ENCODE peak calls at places on chromosomes 16 and 17, in seven cellular contexts. K is transverse colon, J is GM23338, T is SK-N-SH, E is breast epithelium, S is H1, Z is stomach. R is an unnamed sample.

GRCh38 chr17:29197516-29198272 is 17.5 kb upstream of the MYO18A start:
- DNase-seq in J (no peak), S (no peak), K (no peak), E (no peak), Z (no peak), T (no peak), R (no peak)

GRCh38 chr17:6035801-6036394 is 34.3 kb upstream of the WSCD1 start:
- DNase-seq in T (no peak), E (no peak), K (no peak), J (no peak), Z (no peak), S (no peak), R (no peak)

GRCh38 chr17:30323895-30324319 is 9.9 kb downstream of the TMIGD1 start:
- DNase-seq in S (no peak), J (no peak), E (no peak), T (no peak), K (peak), Z (peak), R (no peak)

GRCh38 chr17:40327244-40327666 is 18.3 kb downstream of the RARA start:
- DNase-seq in Z (no peak), T (no peak), E (no peak), J (no peak), S (no peak), K (no peak), R (no peak)

GRCh38 chr17:47694018-47694817 is at the start of gene TBKBP1:
- DNase-seq in K (peak), T (peak), S (peak), J (peak), E (no peak), Z (no peak), R (no peak)

GRCh38 chr17:18992454-18993130 is 12.0 kb downstream of the FAM83G start:
- DNase-seq in Z (no peak), K (peak), E (no peak), T (no peak), S (no peak), J (no peak), R (no peak)

GRCh38 chr17:3692346-3692745 is 3.6 kb downstream of the P2RX5 start:
- DNase-seq in K (no peak), S (peak), T (no peak), E (no peak), J (peak), Z (no peak), R (no peak)

GRCh38 chr16:86681440-86681838 is 103.1 kb downstream of the FOXL1 start:
- DNase-seq in S (no peak), T (no peak), J (no peak), E (peak), Z (no peak), K (no peak), R (no peak)

GRCh38 chr17:17982796-17983195 is 10.1 kb downstream of the DRC3 start:
- DNase-seq in E (no peak), J (no peak), T (no peak), S (no peak), Z (peak), K (no peak), R (no peak)

GRCh38 chr16:29974291-29975133 is 844 bp downstream of the TAOK2 start:
- DNase-seq in T (peak), Z (no peak), S (no peak), J (peak), K (peak), E (no peak), R (no peak)

GRCh38 chr16:31354394-31355291 is at the start of gene ITGAX:
- DNase-seq in Z (peak), K (peak), J (no peak), E (no peak), T (peak), S (no peak), R (no peak)

GRCh38 chr17:13885953-13886889 is 183.1 kb upstream of the COX10 start:
- DNase-seq in Z (no peak), E (no peak), K (no peak), J (no peak), S (no peak), T (no peak), R (no peak)

GRCh38 chr17:17808706-17809432 is 27.9 kb downstream of the SREBF1 start:
- DNase-seq in K (no peak), J (no peak), S (no peak), T (no peak), Z (no peak), E (no peak), R (no peak)

GRCh38 chr17:74712756-74713155 is at the start of gene CD300LF:
- DNase-seq in E (no peak), S (no peak), Z (no peak), J (no peak), T (no peak), K (peak), R (no peak)
- TF ChIP-seq POLR2AphosphoS5 in E (no peak), S (no peak), Z (no peak), J (no peak), T (no peak), K (no peak), R (no peak)

GRCh38 chr17:43848601-43849000 is 1.6 kb downstream of the CD300LG start:
- DNase-seq in T (no peak), S (no peak), J (no peak), E (no peak), K (no peak), Z (no peak), R (no peak)

GRCh38 chr17:43844241-43844640 is 2.7 kb upstream of the CD300LG start:
- DNase-seq in S (no peak), E (no peak), K (no peak), Z (no peak), J (no peak), T (no peak), R (no peak)

GRCh38 chr17:43846963-43847369 is at the start of gene CD300LG:
- DNase-seq in T (peak), J (peak), E (no peak), K (no peak), S (peak), Z (no peak), R (no peak)

GRCh38 chr17:43845772-43846171 is 1.2 kb upstream of the CD300LG start:
- DNase-seq in T (no peak), J (no peak), S (no peak), E (no peak), Z (no peak), K (no peak), R (no peak)

GRCh38 chr17:43846221-43846712 is 709 bp upstream of the CD300LG start:
- DNase-seq in T (peak), K (peak), E (peak), J (peak), S (peak), Z (peak), R (no peak)
- TF ChIP-seq POLR2AphosphoS5 in T (no peak), K (no peak), E (no peak), J (no peak), S (no peak), Z (peak), R (no peak)

DNA sequence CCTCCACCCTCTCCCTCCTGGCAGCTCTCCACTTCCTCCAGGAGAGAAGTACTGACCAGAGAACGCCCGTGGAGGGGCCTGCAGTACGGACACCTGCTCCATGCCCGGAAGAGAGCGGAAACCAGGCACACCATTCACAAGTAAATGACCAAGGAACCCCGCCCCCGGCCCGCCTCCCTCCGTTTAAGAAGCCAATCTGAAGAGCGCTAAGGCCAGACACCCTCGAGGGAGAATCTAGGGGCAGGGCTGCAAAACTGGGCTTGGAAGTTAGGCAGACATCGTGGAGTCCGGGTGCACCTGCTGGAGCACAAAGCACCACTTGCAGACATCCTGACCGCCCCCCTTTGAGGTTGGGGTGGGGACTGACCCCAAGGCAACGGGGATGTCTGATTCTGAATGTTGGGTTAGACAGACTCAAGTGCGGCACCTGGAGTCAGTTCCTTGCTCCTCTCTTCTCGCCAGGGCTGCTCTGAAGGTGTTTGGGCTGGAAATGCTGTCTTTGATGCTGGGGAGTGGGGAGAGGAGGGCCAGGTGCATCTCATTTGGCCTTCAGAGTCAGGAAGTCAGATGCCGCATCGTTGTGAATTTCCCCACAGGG is 964 bp upstream of the FAAP100 start:
- DNase-seq in K (peak), J (peak), T (peak), S (peak), E (peak), Z (peak), R (no peak)
- TF ChIP-seq POLR2AphosphoS5 in K (no peak), J (peak), T (peak), S (no peak), E (no peak), Z (no peak), R (no peak)

DNA sequence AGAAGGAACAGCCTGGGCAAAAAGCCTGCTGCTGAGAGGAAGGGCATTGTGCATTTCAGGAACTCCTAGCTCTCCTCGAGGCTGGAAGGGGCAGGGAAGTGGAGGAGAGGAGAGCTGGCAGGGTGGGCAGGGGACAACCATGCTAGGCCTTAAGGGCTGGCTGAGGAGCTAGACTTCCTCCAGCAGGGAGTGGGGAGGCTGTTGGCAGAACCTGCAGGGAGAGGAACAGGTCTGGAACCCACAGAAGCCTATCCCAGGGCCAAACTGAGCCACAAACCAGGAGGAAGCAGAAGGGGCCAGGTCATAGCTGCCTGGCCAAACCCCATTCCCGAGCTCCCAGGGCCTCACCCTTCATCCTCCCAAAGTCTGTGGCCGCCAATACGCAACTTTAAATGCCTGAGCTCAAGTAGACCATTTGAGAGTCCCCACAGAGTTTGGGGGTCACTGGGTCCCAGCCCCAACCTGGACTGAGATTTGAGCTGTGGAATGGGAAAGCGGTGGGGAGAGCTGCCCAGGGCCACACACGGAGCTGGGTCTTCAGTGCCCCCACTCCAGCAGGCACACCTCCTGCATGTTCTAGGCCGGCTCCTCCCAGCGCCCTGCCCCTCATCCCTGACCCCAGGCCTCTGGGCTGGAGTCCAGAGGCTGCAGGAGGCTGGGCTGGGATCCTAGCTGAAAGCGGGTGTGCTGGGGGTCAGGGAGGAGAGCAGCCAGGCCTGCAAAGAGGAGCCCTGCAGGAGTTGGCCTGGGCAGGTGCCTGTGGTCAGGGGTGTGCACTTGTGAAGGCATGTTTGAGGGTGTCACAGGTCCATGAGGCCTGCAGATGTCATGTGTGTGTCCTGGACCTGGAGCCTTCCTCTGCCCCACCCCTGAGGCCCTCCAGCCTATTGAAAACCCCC is 4.5 kb downstream of the CDH5 start:
- DNase-seq in S (no peak), J (no peak), T (no peak), Z (no peak), E (no peak), K (no peak), R (no peak)
- TF ChIP-seq POLR2AphosphoS5 in S (no peak), J (no peak), T (no peak), Z (no peak), E (no peak), K (no peak), R (no peak)

GRCh38 chr16:75237398-75238131 is 13.9 kb downstream of the BCAR1 start:
- DNase-seq in T (no peak), K (no peak), S (no peak), J (no peak), Z (no peak), E (no peak), R (no peak)
- TF ChIP-seq POLR2AphosphoS5 in T (no peak), K (no peak), S (no peak), J (no peak), Z (no peak), E (no peak), R (no peak)

GRCh38 chr16:81896902-81897301 is 114.4 kb downstream of the SDR42E1 start:
- DNase-seq in Z (no peak), S (no peak), E (no peak), T (no peak), J (no peak), K (no peak), R (no peak)
- TF ChIP-seq POLR2AphosphoS5 in Z (no peak), S (no peak), E (no peak), T (no peak), J (no peak), K (no peak), R (no peak)

GRCh38 chr17:58339775-58340622 is 11.4 kb upstream of the TSPOAP1 start:
- DNase-seq in S (no peak), K (no peak), T (peak), J (no peak), E (no peak), Z (no peak), R (no peak)

GRCh38 chr17:58338454-58338841 is 9.9 kb upstream of the TSPOAP1 start:
- DNase-seq in S (no peak), K (no peak), Z (no peak), J (no peak), E (no peak), T (no peak), R (no peak)

GRCh38 chr17:58337600-58338453 is 9.2 kb upstream of the TSPOAP1 start:
- DNase-seq in S (peak), E (peak), Z (peak), J (peak), T (no peak), K (peak), R (no peak)

GRCh38 chr17:58340623-58340876 is 11.5 kb downstream of the SUPT4H1 start:
- DNase-seq in J (no peak), S (no peak), K (no peak), T (no peak), E (no peak), Z (no peak), R (no peak)

DNA sequence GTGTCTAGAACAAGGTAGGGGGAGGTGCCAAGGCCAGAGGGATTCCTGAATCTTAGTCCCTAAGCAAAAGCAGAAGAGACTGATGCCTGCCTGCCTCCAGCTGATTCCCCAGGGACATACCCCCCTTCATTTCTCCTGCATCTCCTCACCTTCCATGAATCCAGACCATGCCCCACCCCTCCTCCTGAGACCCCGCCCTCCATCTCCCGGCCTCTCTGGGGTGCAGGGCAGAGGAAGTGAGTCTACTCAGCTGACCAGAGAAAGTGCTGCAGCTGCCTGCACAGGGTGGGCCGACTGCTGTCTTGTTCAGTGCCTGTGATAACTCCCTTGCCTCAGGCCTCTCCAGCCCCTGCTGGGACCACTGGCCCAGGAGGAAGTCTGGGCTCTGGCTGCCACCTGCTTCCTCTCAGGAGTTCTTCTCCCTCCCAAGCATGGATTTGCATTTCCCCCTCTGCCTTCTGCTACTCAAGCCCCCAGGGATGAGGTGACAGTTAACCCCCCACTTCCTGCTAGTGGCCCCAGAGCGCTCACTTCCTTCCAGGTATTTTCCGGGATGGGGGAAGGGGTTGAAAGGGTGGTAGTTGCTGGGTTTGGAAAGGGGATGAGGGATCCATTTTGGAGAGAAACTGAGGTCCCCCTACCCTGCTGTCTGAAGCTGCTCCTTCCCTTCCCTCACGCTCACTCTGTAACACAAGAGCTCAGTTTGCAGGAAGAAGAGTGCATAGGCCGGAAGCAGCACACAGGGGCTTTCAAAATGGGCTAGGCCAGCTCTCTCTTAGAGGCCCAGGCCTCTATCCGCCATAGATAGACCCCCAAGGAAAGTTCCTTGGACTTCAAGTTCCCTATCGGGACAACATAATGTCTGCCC is 10.5 kb upstream of the TSPOAP1 start:
- DNase-seq in Z (no peak), E (no peak), K (peak), J (peak), T (peak), S (peak), R (no peak)
- TF ChIP-seq POLR2AphosphoS5 in Z (no peak), E (no peak), K (peak), J (peak), T (no peak), S (peak), R (no peak)

DNA sequence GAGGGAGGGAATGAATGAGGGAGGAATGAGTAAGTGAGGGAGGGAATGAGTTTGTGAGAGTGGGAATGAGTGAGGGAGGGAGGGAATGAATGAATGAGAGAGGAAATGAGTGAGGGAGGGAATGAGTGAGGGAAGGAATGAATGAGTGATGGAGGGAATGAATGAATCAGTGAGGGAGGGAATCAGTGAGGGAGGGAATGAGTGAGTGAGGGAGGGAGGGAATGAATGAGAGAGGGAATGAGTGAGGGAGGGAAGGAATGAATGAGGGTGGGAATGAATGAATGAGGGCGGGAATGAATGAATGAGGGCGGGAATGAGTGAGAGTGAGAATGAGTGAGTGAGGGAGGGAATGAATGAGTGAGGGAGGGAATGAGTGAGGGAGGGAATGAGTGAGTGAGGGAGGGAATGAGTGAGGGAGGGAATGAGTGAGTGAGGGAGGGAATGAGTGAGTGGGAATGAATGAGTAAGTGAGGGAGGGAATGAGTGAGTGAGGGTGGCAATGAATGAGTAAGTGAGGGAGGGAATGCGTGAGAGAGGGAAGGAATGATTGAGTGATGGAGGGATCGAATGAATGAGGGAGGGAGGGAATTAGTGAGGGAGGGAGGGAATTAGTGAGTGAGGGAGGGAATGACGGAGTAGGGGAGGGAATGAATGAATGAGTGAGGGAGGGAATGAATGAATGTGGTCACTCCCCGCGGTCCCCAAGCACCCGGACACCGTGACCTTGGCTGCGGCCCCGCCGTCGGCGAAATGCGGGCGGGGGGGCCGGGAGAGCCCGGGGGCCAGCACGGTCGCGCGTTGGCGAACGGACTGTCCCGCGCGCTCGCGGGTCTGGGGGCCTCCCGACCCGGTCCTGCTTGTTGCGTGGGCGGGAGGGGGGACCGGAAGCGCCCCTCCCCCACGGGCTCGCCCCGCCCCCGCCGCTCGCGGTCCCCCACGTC is 1.1 kb upstream of the UBE2I start:
- DNase-seq in T (no peak), S (no peak), J (peak), K (peak), E (no peak), Z (no peak), R (no peak)
- TF ChIP-seq POLR2AphosphoS5 in T (no peak), S (no peak), J (no peak), K (no peak), E (no peak), Z (no peak), R (no peak)

GRCh38 chr17:39099686-39100293 is 51.6 kb downstream of the PLXDC1 start:
- DNase-seq in T (no peak), J (no peak), K (peak), S (no peak), E (no peak), Z (no peak), R (no peak)
- TF ChIP-seq POLR2AphosphoS5 in T (no peak), J (no peak), K (no peak), S (no peak), E (no peak), Z (no peak), R (no peak)

GRCh38 chr17:2263183-2263954 is 40.2 kb downstream of the SMG6 start:
- DNase-seq in Z (no peak), E (no peak), T (no peak), S (no peak), K (no peak), J (no peak), R (no peak)

GRCh38 chr17:2264023-2264860 is 39.3 kb downstream of the SMG6 start:
- DNase-seq in J (no peak), Z (no peak), S (no peak), T (no peak), E (no peak), K (no peak), R (no peak)

GRCh38 chr17:2266045-2266864 is 37.3 kb downstream of the SMG6 start:
- DNase-seq in E (peak), T (no peak), J (no peak), Z (peak), K (peak), S (no peak), R (no peak)

GRCh38 chr17:2259769-2260536 is 43.6 kb downstream of the SMG6 start:
- DNase-seq in E (no peak), K (peak), T (no peak), Z (no peak), J (no peak), S (no peak), R (no peak)

DNA sequence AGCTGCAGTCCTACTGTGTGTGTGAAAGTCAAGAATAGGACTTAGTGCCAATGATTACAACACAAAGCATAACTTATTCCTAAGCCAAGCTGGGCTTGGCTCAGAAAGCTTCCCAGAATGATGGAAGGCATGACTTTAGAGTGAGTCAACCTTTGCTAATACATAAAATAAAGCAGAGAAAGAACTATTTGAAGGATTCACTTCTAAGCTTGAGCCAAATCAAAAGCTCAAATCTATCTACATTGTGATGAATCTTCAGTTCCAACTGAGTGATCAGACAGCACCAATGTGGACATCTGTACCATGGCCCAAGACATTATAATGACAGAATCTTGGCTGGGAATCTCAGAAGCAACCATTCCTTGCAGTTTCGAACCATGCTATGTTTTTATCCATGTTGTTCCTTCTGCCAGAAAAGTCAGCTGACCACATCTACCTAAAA is 41.4 kb downstream of the SMG6 start:
- DNase-seq in J (no peak), Z (no peak), T (no peak), S (no peak), E (no peak), K (no peak), R (no peak)
- TF ChIP-seq POLR2AphosphoS5 in J (no peak), Z (no peak), T (peak), S (no peak), E (peak), K (peak), R (no peak)

R was measured in vagina.